ENCODE peak calls at places on chromosome 10, in eight cellular contexts. C is activated CD8-positive, alpha-beta memory T cell treated with anti-CD3 and anti-CD28 coated beads, Interleukin-2, amount 10 ng/mL, durations not matched to agents 7 days and 5 days; F is NCI-H460; W is stimulated activated CD8-positive, alpha-beta memory T cell treated with anti-CD3 and anti-CD28 coated beads, Interleukin-7, amount 100 ng/mL, for 48 hours; R is T follicular helper cell; E is stimulated activated naive CD8-positive, alpha-beta T cell treated with anti-CD3 and anti-CD28 coated beads, Interleukin-15, amount 100 ng/mL, for 72 hours; D is Daoy; X is esophagus muscularis mucosa. V is an unnamed sample.

GRCh38 chr10:23095966-23096813 is 811 bp downstream of the MSRB2 start:
- DNase-seq in F (no peak), E (peak), C (peak), W (no peak), R (no peak), X (no peak), D (peak), V (peak)

GRCh38 chr10:84296071-84296981 is 32.1 kb upstream of the CCSER2 start:
- DNase-seq in F (peak), W (no peak), C (no peak), D (peak), R (no peak), E (no peak), X (no peak), V (no peak)

GRCh38 chr10:76401006-76401405 is 969.6 kb downstream of the LRMDA start:
- DNase-seq in D (no peak), C (no peak), X (no peak), E (no peak), W (no peak), R (no peak), F (no peak), V (no peak)

GRCh38 chr10:102714621-102715455 is at the start of gene SFXN2:
- DNase-seq in W (peak), R (peak), E (peak), C (peak), X (no peak), D (no peak), F (no peak), V (peak)

GRCh38 chr10:114777415-114777814 is 44.2 kb upstream of the FHIP2A start:
- DNase-seq in W (no peak), F (no peak), R (no peak), C (no peak), X (no peak), D (no peak), E (no peak), V (no peak)

GRCh38 chr10:32259551-32259950 is 87.4 kb downstream of the EPC1 start:
- DNase-seq in F (no peak), R (no peak), D (no peak), C (no peak), W (no peak), X (no peak), E (no peak), V (no peak)

GRCh38 chr10:113463777-113464176 is 89.1 kb upstream of the HABP2 start:
- DNase-seq in R (no peak), W (no peak), E (no peak), C (no peak), D (no peak), X (peak), F (no peak), V (no peak)

GRCh38 chr10:79045566-79046175 is 23.1 kb upstream of the ZMIZ1 start:
- DNase-seq in E (no peak), R (no peak), D (no peak), C (no peak), X (no peak), F (no peak), W (no peak), V (no peak)

GRCh38 chr10:16776896-16777295 is 40.3 kb downstream of the RSU1 start:
- DNase-seq in R (no peak), X (no peak), E (no peak), C (no peak), F (no peak), D (no peak), W (no peak), V (no peak)

GRCh38 chr10:13831711-13832110 is 244.9 kb downstream of the PRPF18 start:
- DNase-seq in R (no peak), F (no peak), E (no peak), D (no peak), X (no peak), W (no peak), C (no peak), V (no peak)

GRCh38 chr10:4501306-4501705 is 324.7 kb upstream of the AKR1E2 start:
- DNase-seq in D (no peak), W (no peak), C (no peak), F (no peak), X (no peak), E (no peak), R (no peak), V (no peak)

GRCh38 chr10:3417096-3417495 is 244.5 kb upstream of the PITRM1 start:
- DNase-seq in C (no peak), W (no peak), R (no peak), F (no peak), E (no peak), D (no peak), X (no peak), V (no peak)

GRCh38 chr10:100858742-100859141 is 54.0 kb upstream of the SLF2 start:
- DNase-seq in R (no peak), C (no peak), E (no peak), F (no peak), W (no peak), X (no peak), D (no peak), V (no peak)

GRCh38 chr10:64873088-64873487 is 1351.9 kb downstream of the REEP3 start:
- DNase-seq in R (no peak), E (no peak), X (no peak), C (no peak), W (no peak), F (peak), D (no peak), V (no peak)

GRCh38 chr10:47336387-47337134 is 11.6 kb upstream of the RBP3 start:
- DNase-seq in E (no peak), F (no peak), D (peak), X (no peak), C (no peak), R (no peak), W (no peak), V (no peak)

GRCh38 chr10:70695241-70696030 is 23.1 kb downstream of the ADAMTS14 start:
- DNase-seq in E (no peak), W (no peak), F (no peak), D (no peak), C (no peak), R (no peak), X (no peak), V (no peak)

GRCh38 chr10:15729890-15730289 is 10.2 kb upstream of the ITGA8 start:
- DNase-seq in F (no peak), W (no peak), X (peak), E (no peak), D (no peak), R (no peak), C (no peak), V (no peak)

GRCh38 chr10:86056632-86057031 is 310.0 kb downstream of the GRID1 start:
- DNase-seq in X (no peak), C (no peak), F (no peak), W (no peak), D (no peak), E (no peak), R (no peak), V (no peak)

GRCh38 chr10:17029581-17030271 is 99.9 kb downstream of the CUBN start:
- DNase-seq in F (peak), W (peak), X (peak), C (peak), D (peak), E (peak), R (peak), V (peak)